ENCODE peak calls at places on chromosomes 4 and X, in five cellular contexts. B, R, G, X and O are unnamed samples.

GRCh38 chr4:46648088-46648744 is 258.3 kb upstream of the GABRA2 start:
- DNase-seq in G (peak), R (no peak), B (peak), X (peak), O (peak)

GRCh38 chrX:10582215-10582733 is 38.1 kb downstream of the MID1 start:
- DNase-seq in G (no peak), X (no peak), B (no peak), R (no peak), O (no peak)

GRCh38 chr4:845233-845835 is 19.4 kb upstream of the CPLX1 start:
- DNase-seq in B (no peak), G (no peak), R (no peak), X (no peak), O (no peak)

GRCh38 chr4:151458148-151458547 is 49.2 kb downstream of the FHIP1A start:
- DNase-seq in R (no peak), X (no peak), G (no peak), B (no peak), O (no peak)

GRCh38 chr4:47830263-47831025 is 7.4 kb downstream of the CORIN start:
- DNase-seq in R (no peak), B (no peak), X (no peak), G (no peak), O (no peak)

GRCh38 chrX:46865281-46865680 is 28.4 kb downstream of the RP2 start:
- DNase-seq in R (no peak), X (no peak), G (peak), B (no peak), O (no peak)

GRCh38 chr4:101649790-101650450 is 140.6 kb upstream of the BANK1 start:
- DNase-seq in R (no peak), B (no peak), G (no peak), X (no peak), O (no peak)

GRCh38 chr4:31415629-31416028 is 695.5 kb downstream of the PCDH7 start:
- DNase-seq in X (no peak), G (peak), R (no peak), B (no peak), O (no peak)

GRCh38 chr4:42015438-42015837 is 25.1 kb downstream of the SLC30A9 start:
- DNase-seq in B (no peak), G (no peak), R (no peak), X (no peak), O (no peak)

GRCh38 chr4:88908003-88908402 is 149.0 kb downstream of the FAM13A start:
- DNase-seq in X (no peak), G (no peak), R (no peak), B (no peak), O (no peak)

GRCh38 chrX:37330642-37331041 is 18.5 kb upstream of the PRRG1 start:
- DNase-seq in G (no peak), R (no peak), B (no peak), X (no peak), O (no peak)

GRCh38 chr4:82362565-82362964 is 11.2 kb downstream of the HNRNPD start:
- DNase-seq in B (no peak), R (no peak), G (no peak), X (no peak), O (no peak)

GRCh38 chr4:140642674-140643437 is 74.1 kb upstream of the UCP1 start:
- DNase-seq in G (no peak), B (no peak), R (no peak), X (no peak), O (no peak)

GRCh38 chr4:6263541-6264540 is 5.8 kb upstream of the WFS1 start:
- DNase-seq in X (peak), R (no peak), B (peak), G (peak), O (no peak)

GRCh38 chr4:113328514-113328913 is 279.1 kb downstream of the ANK2 start:
- DNase-seq in X (no peak), G (peak), R (no peak), B (no peak), O (no peak)

GRCh38 chrX:57282568-57282967 is 3.9 kb upstream of the FAAH2 start:
- DNase-seq in R (no peak), G (peak), X (no peak), B (no peak), O (no peak)